ENCODE peak calls at places on chromosomes 6 and 20, in six cellular contexts. H, D, P, B, N and E are unnamed samples.

GRCh38 chr20:51409192-51409875 is 133.2 kb downstream of the NFATC2 start:
- DNase-seq in H (no peak), D (no peak), P (no peak), B (no peak), N (no peak), E (no peak)

GRCh38 chr6:164359441-164359840 is 944.9 kb downstream of the QKI start:
- DNase-seq in H (no peak), D (no peak), P (no peak), B (no peak), N (no peak), E (no peak)

GRCh38 chr6:16918586-16918985 is 157.3 kb upstream of the ATXN1 start:
- DNase-seq in H (no peak), D (no peak), P (no peak), B (no peak), N (peak), E (no peak)

GRCh38 chr6:91788501-91788900 is 1201.6 kb upstream of the MAP3K7 start:
- DNase-seq in H (no peak), D (no peak), P (no peak), B (no peak), N (no peak), E (no peak)

GRCh38 chr6:153121311-153121710 is 9.8 kb downstream of the RGS17 start:
- DNase-seq in H (no peak), D (no peak), P (no peak), B (no peak), N (no peak), E (no peak)

GRCh38 chr6:35718911-35719381 is 17.9 kb upstream of the ARMC12 start:
- DNase-seq in H (no peak), D (no peak), P (no peak), B (no peak), N (no peak), E (no peak)

GRCh38 chr20:21510995-21511394 is 2.9 kb downstream of the NKX2-2 start:
- DNase-seq in H (no peak), D (no peak), P (no peak), B (no peak), N (no peak), E (no peak)

GRCh38 chr6:153778216-153778615 is 260.8 kb upstream of the OPRM1 start:
- DNase-seq in H (no peak), D (no peak), P (no peak), B (no peak), N (no peak), E (no peak)

GRCh38 chr6:143772662-143773061 is 70.5 kb upstream of the LTV1 start:
- DNase-seq in H (no peak), D (no peak), P (no peak), B (no peak), N (no peak), E (no peak)

GRCh38 chr20:4161447-4162251 is 146.3 kb upstream of the RNF24 start:
- DNase-seq in H (peak), D (no peak), P (no peak), B (no peak), N (no peak), E (peak)

GRCh38 chr20:24675651-24676352 is 206.4 kb downstream of the SYNDIG1 start:
- DNase-seq in H (no peak), D (no peak), P (no peak), B (no peak), N (no peak), E (no peak)

GRCh38 chr6:29764422-29765196 is 41.4 kb downstream of the HLA-F start:
- DNase-seq in H (no peak), D (no peak), P (no peak), B (no peak), N (no peak), E (no peak)

GRCh38 chr6:94041930-94042724 is 622.8 kb upstream of the EPHA7 start:
- DNase-seq in H (no peak), D (no peak), P (no peak), B (no peak), N (no peak), E (no peak)

GRCh38 chr6:136173519-136174507 is 76.3 kb downstream of the MTFR2 start:
- DNase-seq in H (no peak), D (no peak), P (no peak), B (no peak), N (no peak), E (no peak)

GRCh38 chr6:142469220-142469619 is 167.4 kb downstream of the ADGRG6 start:
- DNase-seq in H (no peak), D (no peak), P (no peak), B (no peak), N (no peak), E (no peak)

GRCh38 chr6:167141667-167142432 is 15.9 kb downstream of the GPR31 start:
- DNase-seq in H (peak), D (peak), P (no peak), B (peak), N (peak), E (no peak)

GRCh38 chr6:20827798-20828197 is 293.5 kb downstream of the CDKAL1 start:
- DNase-seq in H (no peak), D (no peak), P (no peak), B (no peak), N (no peak), E (no peak)

GRCh38 chr6:74482180-74482579 is 723.7 kb downstream of the COL12A1 start:
- DNase-seq in H (no peak), D (no peak), P (no peak), B (no peak), N (no peak), E (no peak)

GRCh38 chr6:134134654-134135053 is 82.2 kb upstream of the SLC2A12 start:
- DNase-seq in H (no peak), D (no peak), P (no peak), B (no peak), N (no peak), E (no peak)

GRCh38 chr6:32945106-32945761 is 4.4 kb upstream of the HLA-DMB start:
- DNase-seq in H (no peak), D (no peak), P (no peak), B (no peak), N (no peak), E (peak)

GRCh38 chr6:43768506-43768860 is 1.5 kb upstream of the VEGFA start:
- DNase-seq in H (no peak), D (no peak), P (no peak), B (no peak), N (no peak), E (no peak)

GRCh38 chr6:12335717-12336116 is 45.6 kb downstream of the EDN1 start:
- DNase-seq in H (no peak), D (no peak), P (no peak), B (no peak), N (no peak), E (no peak)

GRCh38 chr20:39588148-39588757 is 626.1 kb downstream of the DHX35 start:
- DNase-seq in H (no peak), D (no peak), P (no peak), B (no peak), N (no peak), E (no peak)

GRCh38 chr20:50691585-50692552 is 527 bp upstream of the RIPOR3 start:
- DNase-seq in H (no peak), D (no peak), P (no peak), B (no peak), N (peak), E (no peak)

GRCh38 chr20:35637266-35637665 is 21.6 kb downstream of the SPAG4 start:
- DNase-seq in H (no peak), D (no peak), P (no peak), B (no peak), N (no peak), E (no peak)

GRCh38 chr20:25304025-25304549 is 56.2 kb downstream of the PYGB start:
- DNase-seq in H (no peak), D (no peak), P (no peak), B (no peak), N (no peak), E (no peak)

GRCh38 chr20:46303176-46303956 is 4.9 kb downstream of the CDH22 start:
- DNase-seq in H (no peak), D (no peak), P (no peak), B (no peak), N (no peak), E (no peak)
- TF ChIP-seq ZNF274 in H (no peak), D (no peak), P (no peak), B (no peak), N (no peak), E (no peak)

DNA sequence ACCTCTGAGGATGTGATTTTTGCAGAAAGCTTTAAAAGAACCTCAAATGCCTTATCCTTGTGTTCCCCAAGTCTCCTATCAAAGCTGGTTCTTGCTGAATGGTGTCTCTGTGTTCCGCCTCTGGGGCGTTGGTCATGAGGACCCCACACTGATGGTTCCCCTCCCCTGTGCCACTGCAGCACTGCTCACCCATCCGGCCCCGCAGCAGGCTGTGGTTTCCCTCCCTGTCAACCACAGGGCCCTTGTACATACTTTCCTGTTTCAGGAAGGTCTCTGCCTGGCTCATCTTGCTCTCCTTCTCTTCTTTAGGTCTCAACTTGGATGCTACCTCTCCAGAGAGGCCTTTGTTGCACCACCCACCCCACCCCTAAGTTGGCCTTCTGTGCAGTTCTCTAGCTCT is 358.5 kb downstream of the CDH26 start:
- DNase-seq in H (no peak), D (no peak), P (no peak), B (no peak), N (no peak), E (no peak)
- TF ChIP-seq ZNF274 in H (no peak), D (no peak), P (no peak), B (no peak), N (no peak), E (no peak)

GRCh38 chr6:42021847-42022754 is 28.2 kb upstream of the TAF8 start:
- DNase-seq in H (no peak), D (no peak), P (no peak), B (no peak), N (no peak), E (no peak)
- TF ChIP-seq ZNF274 in H (no peak), D (no peak), P (no peak), B (no peak), N (no peak), E (no peak)

GRCh38 chr6:13813621-13814175 is 659 bp downstream of the MCUR1 start:
- DNase-seq in H (peak), D (peak), P (peak), B (peak), N (peak), E (no peak)
- TF ChIP-seq ZNF274 in H (peak), D (no peak), P (no peak), B (no peak), N (no peak), E (no peak)

GRCh38 chr6:64895945-64896344 is 811.1 kb downstream of the EYS start:
- DNase-seq in H (no peak), D (no peak), P (no peak), B (no peak), N (no peak), E (no peak)

GRCh38 chr6:64896939-64897338 is 810.1 kb downstream of the EYS start:
- DNase-seq in H (no peak), D (no peak), P (no peak), B (no peak), N (no peak), E (no peak)
- TF ChIP-seq ZNF274 in H (no peak), D (no peak), P (no peak), B (no peak), N (no peak), E (no peak)